ENCODE peak calls at places on chromosomes 4 and X, in six cellular contexts. P is endothelial cell of umbilical vein, G is bronchial epithelial cell, W is fibroblast of the aortic adventitia, L is retinal pigment epithelial cell, K is transverse colon. F is an unnamed sample.
A peak's percentile ranks its signal among the peaks of the same experiment; 100 is the strongest.

GRCh38 chrX:150547511-150548115 is 20.8 kb upstream of the MTM1 start:
- DNase-seq in P (peak; percentile 47), K (peak; percentile 68), L (peak; percentile 2), W (peak; percentile 36), G (peak; percentile 5), F (peak; percentile 47)

GRCh38 chrX:150680974-150681373 is 12.2 kb upstream of the MTMR1 start:
- DNase-seq in P (peak; percentile 28), G (peak; percentile 33), W (peak; percentile 32), K (no peak), L (no peak), F (peak; percentile 59)

GRCh38 chr4:133156096-133156495 is 7.0 kb downstream of the PCDH10 start:
- DNase-seq in W (no peak), P (peak; percentile 26), K (no peak), G (no peak), L (no peak), F (no peak)

GRCh38 chr4:85681194-85681803 is 206.3 kb downstream of the ARHGAP24 start:
- DNase-seq in P (no peak), L (peak; percentile 88), W (peak; percentile 99), G (peak; percentile 10), K (peak; percentile 19), F (peak; percentile 99)

GRCh38 chrX:133989491-133989890 is 4.1 kb upstream of the GPC3 start:
- DNase-seq in P (no peak), K (no peak), L (no peak), W (no peak), G (no peak), F (no peak)

GRCh38 chrX:30635630-30636029 is 17.6 kb upstream of the GK start:
- DNase-seq in W (peak; percentile 33), K (no peak), G (no peak), P (peak; percentile 1), L (no peak), F (peak; percentile 49)

GRCh38 chrX:130001893-130002292 is 19.5 kb downstream of the BCORL1 start:
- DNase-seq in G (no peak), K (no peak), P (no peak), L (no peak), W (no peak), F (no peak)

GRCh38 chr4:86500527-86500926 is 93.6 kb upstream of the PTPN13 start:
- DNase-seq in L (no peak), P (no peak), K (no peak), G (peak; percentile 55), W (no peak), F (no peak)

GRCh38 chr4:75997946-75998345 is 7.2 kb upstream of the SDAD1 start:
- DNase-seq in P (no peak), L (no peak), G (no peak), W (no peak), K (no peak), F (no peak)

GRCh38 chrX:65932173-65933084 is 107.5 kb downstream of the VSIG4 start:
- DNase-seq in K (peak; percentile 30), G (peak; percentile 92), W (no peak), P (no peak), L (no peak), F (no peak)

GRCh38 chr4:36243355-36244256 is 708 bp downstream of the ARAP2 start:
- DNase-seq in W (no peak), L (no peak), P (no peak), G (peak; percentile 59), K (peak; percentile 55), F (peak; percentile 29)

GRCh38 chr4:4254179-4254578 is 6.2 kb upstream of the TMEM128 start:
- DNase-seq in P (no peak), G (no peak), K (no peak), W (no peak), L (no peak), F (no peak)

GRCh38 chrX:144637731-144638130 is 609.6 kb upstream of the SPANXN1 start:
- DNase-seq in P (no peak), G (no peak), W (no peak), K (no peak), L (no peak), F (peak; percentile 1)

GRCh38 chr4:159444668-159445067 is 341.8 kb downstream of the RAPGEF2 start:
- DNase-seq in L (no peak), K (no peak), P (peak; percentile 10), G (peak; percentile 84), W (peak; percentile 11), F (peak; percentile 63)

GRCh38 chr4:153205757-153206156 is 1.5 kb downstream of the TRIM2 start:
- DNase-seq in W (no peak), P (no peak), L (no peak), K (peak; percentile 80), G (peak; percentile 77), F (peak; percentile 54)

GRCh38 chrX:119760026-119760902 is 1.9 kb downstream of the SOWAHD start:
- DNase-seq in L (no peak), K (no peak), P (no peak), G (no peak), W (no peak), F (no peak)

GRCh38 chr4:6771229-6771671 is 11.3 kb upstream of the KIAA0232 start:
- DNase-seq in P (no peak), W (peak; percentile 33), G (no peak), K (no peak), L (no peak), F (no peak)

GRCh38 chr4:6277935-6278800 is 8.5 kb downstream of the WFS1 start:
- DNase-seq in W (peak; percentile 7), G (no peak), P (no peak), L (no peak), K (no peak), F (no peak)

GRCh38 chr4:156999175-156999517 is 27.5 kb upstream of the PDGFC start:
- DNase-seq in P (peak; percentile 98), L (peak; percentile 97), W (peak; percentile 100), G (peak; percentile 97), K (peak; percentile 10), F (peak; percentile 99)

GRCh38 chr4:5186584-5187170 is 135.4 kb downstream of the STK32B start:
- DNase-seq in W (no peak), G (no peak), P (peak; percentile 54), L (no peak), K (no peak), F (no peak)

GRCh38 chrX:44951572-44952067 is 78.6 kb downstream of the KDM6A start:
- DNase-seq in L (no peak), W (peak; percentile 21), G (no peak), K (no peak), P (no peak), F (no peak)

GRCh38 chrX:2360731-2361130 is 140.0 kb downstream of the DHRSX start:
- DNase-seq in K (no peak), P (peak; percentile 38), G (peak; percentile 48), L (no peak), W (peak; percentile 31), F (peak; percentile 15)

GRCh38 chrX:50456712-50457484 is 13.7 kb downstream of the DGKK start:
- DNase-seq in G (peak; percentile 41), P (no peak), K (no peak), L (no peak), W (no peak), F (no peak)

GRCh38 chrX:139851730-139852129 is 81.1 kb downstream of the ATP11C start:
- DNase-seq in L (no peak), P (no peak), W (peak; percentile 47), K (no peak), G (no peak), F (peak; percentile 31)

GRCh38 chr4:159655547-159655946 is 552.7 kb downstream of the RAPGEF2 start:
- DNase-seq in L (peak; percentile 88), K (no peak), P (no peak), G (peak; percentile 89), W (peak; percentile 4), F (peak; percentile 93)

DNA sequence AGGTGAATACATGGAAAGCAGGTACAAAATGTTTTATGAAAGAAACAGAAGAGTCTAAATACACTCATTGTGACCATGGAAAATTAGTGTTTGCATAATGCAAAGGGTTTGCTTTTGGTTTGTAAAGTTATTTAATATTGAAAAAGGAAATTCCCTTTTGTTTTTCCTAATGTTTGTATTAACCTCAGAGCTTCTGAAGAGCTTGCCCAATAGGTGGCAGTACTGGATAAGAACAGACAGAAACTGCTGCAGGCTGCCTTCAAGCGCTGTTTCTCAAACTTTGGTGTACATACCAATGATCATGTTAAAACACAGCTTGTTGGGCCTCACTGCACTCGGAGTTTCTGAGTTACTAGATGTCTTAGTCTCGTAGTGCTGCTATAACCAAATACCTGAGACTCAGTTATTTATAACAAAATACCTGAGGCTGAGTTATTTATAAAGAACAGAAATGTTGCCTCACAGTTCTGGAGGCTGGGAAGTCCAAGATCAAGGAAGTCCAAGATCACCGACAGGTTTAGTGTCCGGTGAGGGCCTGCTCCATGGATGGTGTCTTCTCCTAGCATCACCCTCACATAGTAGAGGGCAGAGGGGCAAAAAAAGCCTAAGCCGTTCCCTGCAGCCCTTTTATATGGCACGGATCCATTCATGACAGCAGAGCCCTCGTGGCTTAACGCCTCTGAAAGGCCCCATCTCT is 54.2 kb downstream of the SUPT20HL2 start:
- DNase-seq in K (peak; percentile 26), G (peak; percentile 67), L (peak; percentile 29), W (peak; percentile 88), P (peak; percentile 32), F (peak; percentile 87)
- H3K4me3 ChIP-seq in K (no peak overlapping the region), G (no peak overlapping the region), L (no peak overlapping the region), W (no peak overlapping the region), P (no peak overlapping the region), F (no peak overlapping the region)

GRCh38 chrX:154918060-154918483 is 31.9 kb downstream of the F8A1 start:
- DNase-seq in W (peak; percentile 87), P (peak; percentile 67), L (peak; percentile 20), K (peak; percentile 34), G (peak; percentile 56), F (peak; percentile 84)
- H3K4me3 ChIP-seq in W (peak overlapping the region; percentile 38), P (peak overlapping the region; percentile 23), L (peak overlapping the region; percentile 40), K (no peak overlapping the region), G (no peak overlapping the region), F (peak overlapping the region; percentile 20)

DNA sequence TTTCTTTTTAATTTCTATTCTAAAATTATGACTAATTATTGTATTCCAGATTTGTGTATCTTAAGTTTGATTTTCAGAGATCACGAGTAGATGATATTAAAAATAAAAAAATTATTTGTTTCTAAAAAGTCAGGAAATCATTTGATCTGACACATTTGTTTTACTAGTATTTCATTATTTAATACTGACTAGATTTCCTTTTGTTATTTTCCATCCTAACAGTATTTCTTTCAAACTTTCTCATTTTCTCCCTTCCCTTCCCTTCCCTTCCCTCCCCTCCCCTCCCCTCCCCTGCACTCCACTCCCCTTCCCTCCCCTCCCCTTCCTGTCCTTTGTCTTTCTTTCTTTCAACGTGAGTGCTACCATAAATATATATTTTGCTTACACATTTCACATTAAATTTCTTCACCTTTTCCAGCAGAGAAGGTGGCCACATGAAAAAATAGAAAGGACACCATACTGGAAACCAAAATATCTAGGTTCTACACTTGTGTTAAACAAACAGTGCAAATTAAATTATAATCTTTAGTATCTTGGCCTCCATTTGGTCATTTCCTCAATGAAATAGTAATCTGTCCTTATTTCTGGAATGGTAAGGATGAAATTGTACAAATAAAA is 1412.7 kb upstream of the IGFBP7 start:
- DNase-seq in K (no peak), P (no peak), L (no peak), W (no peak), G (no peak), F (no peak)
- H3K4me3 ChIP-seq in K (no peak overlapping the region), P (no peak overlapping the region), L (no peak overlapping the region), W (no peak overlapping the region), G (no peak overlapping the region), F (no peak overlapping the region)

DNA sequence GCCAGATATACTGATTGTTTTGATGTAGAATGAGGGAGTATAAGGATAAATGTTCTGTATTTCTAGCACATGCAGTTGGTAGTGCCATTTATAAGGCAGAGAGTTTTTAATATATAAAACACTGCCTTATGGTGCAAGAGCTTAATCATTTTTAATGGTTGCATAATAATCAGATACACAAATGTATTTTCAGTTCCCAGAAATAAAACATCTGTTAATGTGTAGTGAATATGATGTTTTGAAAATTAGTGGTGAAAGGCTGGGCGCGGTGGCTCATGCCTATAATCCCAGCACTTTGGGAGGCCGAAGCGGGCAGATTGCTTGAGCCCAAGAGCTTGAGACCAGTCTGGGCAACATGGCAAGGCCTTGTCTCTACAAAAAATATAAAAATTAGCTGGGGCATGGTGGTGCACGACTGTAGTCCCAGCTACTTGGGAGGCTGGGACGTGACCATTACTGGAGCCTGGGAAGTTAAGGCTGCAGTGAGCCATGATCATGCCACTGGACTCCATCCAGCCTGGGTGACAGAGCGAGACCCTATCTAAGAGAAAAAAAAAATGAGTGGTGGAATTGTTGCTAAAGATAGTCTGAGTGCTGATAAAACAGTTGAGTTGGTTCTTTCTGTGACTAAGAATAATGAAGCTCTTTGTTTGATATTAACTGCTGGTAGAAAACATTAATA is 29.3 kb downstream of the CLCN3 start:
- DNase-seq in L (no peak), W (peak; percentile 48), P (no peak), G (no peak), K (no peak), F (no peak)
- H3K4me3 ChIP-seq in L (no peak overlapping the region), W (no peak overlapping the region), P (no peak overlapping the region), G (no peak overlapping the region), K (no peak overlapping the region), F (no peak overlapping the region)